ENCODE peak calls at places on chromosomes 7 and 10, in nine cellular contexts. One of them, this sample, is unnamed.

GRCh38 chr7:42197391-42197790 is 39.6 kb downstream of the GLI3 start:
- DNase-seq in MM.1S: no peak
- DNase-seq in psoas muscle: no peak
- DNase-seq in PC-9: no peak
- DNase-seq in uterus: no peak
- DNase-seq in transverse colon: no peak
- DNase-seq in fibroblast of the aortic adventitia: no peak
- DNase-seq in astrocyte of the spinal cord: peak
- DNase-seq in AG04450: no peak
- DNase-seq in this sample: no peak

GRCh38 chr7:106114735-106115383 is 2.7 kb upstream of the SYPL1 start:
- DNase-seq in MM.1S: no peak
- DNase-seq in psoas muscle: no peak
- DNase-seq in PC-9: no peak
- DNase-seq in uterus: no peak
- DNase-seq in transverse colon: peak
- DNase-seq in fibroblast of the aortic adventitia: no peak
- DNase-seq in astrocyte of the spinal cord: no peak
- DNase-seq in AG04450: no peak
- DNase-seq in this sample: no peak

GRCh38 chr10:62109532-62110293 is 158.9 kb downstream of the RTKN2 start:
- DNase-seq in MM.1S: peak
- DNase-seq in psoas muscle: no peak
- DNase-seq in PC-9: no peak
- DNase-seq in uterus: no peak
- DNase-seq in transverse colon: no peak
- DNase-seq in fibroblast of the aortic adventitia: no peak
- DNase-seq in astrocyte of the spinal cord: no peak
- DNase-seq in AG04450: no peak
- DNase-seq in this sample: no peak

GRCh38 chr10:24396396-24396795 is 187.5 kb downstream of the KIAA1217 start:
- DNase-seq in MM.1S: no peak
- DNase-seq in psoas muscle: no peak
- DNase-seq in PC-9: no peak
- DNase-seq in uterus: no peak
- DNase-seq in transverse colon: no peak
- DNase-seq in fibroblast of the aortic adventitia: no peak
- DNase-seq in astrocyte of the spinal cord: no peak
- DNase-seq in AG04450: no peak
- DNase-seq in this sample: no peak

GRCh38 chr10:77715081-77715480 is 77.5 kb upstream of the KCNMA1 start:
- DNase-seq in MM.1S: peak
- DNase-seq in psoas muscle: no peak
- DNase-seq in PC-9: peak
- DNase-seq in uterus: no peak
- DNase-seq in transverse colon: no peak
- DNase-seq in fibroblast of the aortic adventitia: no peak
- DNase-seq in astrocyte of the spinal cord: no peak
- DNase-seq in AG04450: no peak
- DNase-seq in this sample: no peak

GRCh38 chr10:1410032-1410431 is 327.3 kb downstream of the ADARB2 start:
- DNase-seq in MM.1S: no peak
- DNase-seq in psoas muscle: no peak
- DNase-seq in PC-9: no peak
- DNase-seq in uterus: no peak
- DNase-seq in transverse colon: no peak
- DNase-seq in fibroblast of the aortic adventitia: no peak
- DNase-seq in astrocyte of the spinal cord: no peak
- DNase-seq in AG04450: no peak
- DNase-seq in this sample: no peak

GRCh38 chr10:79137826-79138225 is 69.1 kb downstream of the ZMIZ1 start:
- DNase-seq in MM.1S: peak
- DNase-seq in psoas muscle: peak
- DNase-seq in PC-9: no peak
- DNase-seq in uterus: no peak
- DNase-seq in transverse colon: peak
- DNase-seq in fibroblast of the aortic adventitia: no peak
- DNase-seq in astrocyte of the spinal cord: peak
- DNase-seq in AG04450: no peak
- DNase-seq in this sample: no peak

GRCh38 chr10:84541289-84541637 is 212.9 kb downstream of the CCSER2 start:
- DNase-seq in MM.1S: no peak
- DNase-seq in psoas muscle: no peak
- DNase-seq in PC-9: no peak
- DNase-seq in uterus: no peak
- DNase-seq in transverse colon: no peak
- DNase-seq in fibroblast of the aortic adventitia: no peak
- DNase-seq in astrocyte of the spinal cord: no peak
- DNase-seq in AG04450: no peak
- DNase-seq in this sample: no peak

GRCh38 chr10:103276941-103277712 is at the start of gene INA:
- DNase-seq in MM.1S: peak
- DNase-seq in psoas muscle: no peak
- DNase-seq in PC-9: peak
- DNase-seq in uterus: no peak
- DNase-seq in transverse colon: no peak
- DNase-seq in fibroblast of the aortic adventitia: peak
- DNase-seq in astrocyte of the spinal cord: peak
- DNase-seq in AG04450: no peak
- DNase-seq in this sample: no peak

GRCh38 chr10:4939224-4940072 is 23.8 kb upstream of the AKR1C1 start:
- DNase-seq in MM.1S: no peak
- DNase-seq in psoas muscle: no peak
- DNase-seq in PC-9: no peak
- DNase-seq in uterus: no peak
- DNase-seq in transverse colon: no peak
- DNase-seq in fibroblast of the aortic adventitia: peak
- DNase-seq in astrocyte of the spinal cord: no peak
- DNase-seq in AG04450: no peak
- DNase-seq in this sample: no peak

GRCh38 chr7:31633894-31634494 is 53.0 kb upstream of the PPP1R17 start:
- DNase-seq in MM.1S: peak
- DNase-seq in psoas muscle: peak
- DNase-seq in PC-9: peak
- DNase-seq in uterus: peak
- DNase-seq in transverse colon: peak
- DNase-seq in fibroblast of the aortic adventitia: peak
- DNase-seq in astrocyte of the spinal cord: peak
- DNase-seq in AG04450: peak
- DNase-seq in this sample: peak

GRCh38 chr7:65960351-65961074 is 21.5 kb downstream of the GUSB start:
- DNase-seq in MM.1S: no peak
- DNase-seq in psoas muscle: no peak
- DNase-seq in PC-9: no peak
- DNase-seq in uterus: no peak
- DNase-seq in transverse colon: no peak
- DNase-seq in fibroblast of the aortic adventitia: no peak
- DNase-seq in astrocyte of the spinal cord: no peak
- DNase-seq in AG04450: no peak
- DNase-seq in this sample: no peak

GRCh38 chr10:78337646-78338391 is 304.2 kb downstream of the RPS24 start:
- DNase-seq in MM.1S: no peak
- DNase-seq in psoas muscle: no peak
- DNase-seq in PC-9: no peak
- DNase-seq in uterus: peak
- DNase-seq in transverse colon: no peak
- DNase-seq in fibroblast of the aortic adventitia: peak
- DNase-seq in astrocyte of the spinal cord: peak
- DNase-seq in AG04450: no peak
- DNase-seq in this sample: no peak

GRCh38 chr7:112452102-112452888 is 2.0 kb downstream of the IFRD1 start:
- DNase-seq in MM.1S: peak
- DNase-seq in psoas muscle: peak
- DNase-seq in PC-9: peak
- DNase-seq in uterus: peak
- DNase-seq in transverse colon: peak
- DNase-seq in fibroblast of the aortic adventitia: peak
- DNase-seq in astrocyte of the spinal cord: peak
- DNase-seq in AG04450: no peak
- DNase-seq in this sample: no peak

GRCh38 chr7:81626008-81626407 is 143.8 kb downstream of the HGF start:
- DNase-seq in MM.1S: no peak
- DNase-seq in psoas muscle: no peak
- DNase-seq in PC-9: no peak
- DNase-seq in uterus: no peak
- DNase-seq in transverse colon: no peak
- DNase-seq in fibroblast of the aortic adventitia: peak
- DNase-seq in astrocyte of the spinal cord: no peak
- DNase-seq in AG04450: no peak
- DNase-seq in this sample: no peak

GRCh38 chr10:27100800-27101347 is 580 bp upstream of the ANKRD26 start:
- DNase-seq in MM.1S: peak
- DNase-seq in psoas muscle: no peak
- DNase-seq in PC-9: peak
- DNase-seq in uterus: no peak
- DNase-seq in transverse colon: no peak
- DNase-seq in fibroblast of the aortic adventitia: no peak
- DNase-seq in astrocyte of the spinal cord: no peak
- DNase-seq in AG04450: no peak
- DNase-seq in this sample: no peak

GRCh38 chr10:125916977-125917376 is 20.6 kb downstream of the FANK1 start:
- DNase-seq in MM.1S: no peak
- DNase-seq in psoas muscle: no peak
- DNase-seq in PC-9: no peak
- DNase-seq in uterus: no peak
- DNase-seq in transverse colon: no peak
- DNase-seq in fibroblast of the aortic adventitia: no peak
- DNase-seq in astrocyte of the spinal cord: no peak
- DNase-seq in AG04450: no peak
- DNase-seq in this sample: no peak

GRCh38 chr10:79438021-79438698 is 7.3 kb downstream of the ZCCHC24 start:
- DNase-seq in MM.1S: no peak
- DNase-seq in psoas muscle: no peak
- DNase-seq in PC-9: no peak
- DNase-seq in uterus: no peak
- DNase-seq in transverse colon: no peak
- DNase-seq in fibroblast of the aortic adventitia: no peak
- DNase-seq in astrocyte of the spinal cord: no peak
- DNase-seq in AG04450: no peak
- DNase-seq in this sample: no peak

GRCh38 chr7:78019457-78020130 is 221.0 kb downstream of the PHTF2 start:
- DNase-seq in MM.1S: no peak
- DNase-seq in psoas muscle: peak
- DNase-seq in PC-9: peak
- DNase-seq in uterus: peak
- DNase-seq in transverse colon: peak
- DNase-seq in fibroblast of the aortic adventitia: peak
- DNase-seq in astrocyte of the spinal cord: peak
- DNase-seq in AG04450: peak
- DNase-seq in this sample: peak
- TF ChIP-seq CTCF in MM.1S: no peak
- TF ChIP-seq CTCF in psoas muscle: peak
- TF ChIP-seq CTCF in PC-9: no peak
- TF ChIP-seq CTCF in uterus: no peak
- TF ChIP-seq CTCF in transverse colon: peak
- TF ChIP-seq CTCF in fibroblast of the aortic adventitia: no peak
- TF ChIP-seq CTCF in astrocyte of the spinal cord: peak
- TF ChIP-seq CTCF in AG04450: peak
- TF ChIP-seq CTCF in this sample: peak

DNA sequence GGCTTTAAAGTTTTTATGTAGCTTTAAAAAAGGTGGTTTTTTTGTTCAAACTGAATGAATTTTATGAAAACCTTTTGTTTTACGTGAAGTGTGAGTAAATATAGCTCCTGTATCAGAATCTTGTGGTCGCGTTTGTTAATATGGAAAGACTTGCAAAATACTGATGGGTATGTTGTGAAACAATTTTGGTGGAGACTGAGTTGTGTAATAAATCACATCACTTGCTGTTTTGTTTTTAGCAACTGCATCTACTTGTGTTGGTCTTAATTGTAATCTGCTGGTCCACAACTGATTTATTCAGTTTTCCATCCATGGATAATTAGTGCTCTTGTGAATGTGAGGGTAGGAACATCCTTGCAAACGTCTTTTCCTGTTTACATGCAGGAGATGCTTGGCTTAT is 10.5 kb downstream of the PLXDC2 start:
- DNase-seq in MM.1S: no peak
- DNase-seq in psoas muscle: no peak
- DNase-seq in PC-9: no peak
- DNase-seq in uterus: no peak
- DNase-seq in transverse colon: no peak
- DNase-seq in fibroblast of the aortic adventitia: peak
- DNase-seq in astrocyte of the spinal cord: no peak
- DNase-seq in AG04450: no peak
- DNase-seq in this sample: no peak
- H3K4me3 ChIP-seq in MM.1S: no peak
- H3K4me3 ChIP-seq in psoas muscle: no peak
- H3K4me3 ChIP-seq in PC-9: no peak
- H3K4me3 ChIP-seq in uterus: no peak
- H3K4me3 ChIP-seq in transverse colon: no peak
- H3K4me3 ChIP-seq in fibroblast of the aortic adventitia: no peak
- H3K4me3 ChIP-seq in astrocyte of the spinal cord: no peak
- H3K4me3 ChIP-seq in AG04450: no peak
- H3K4me3 ChIP-seq in this sample: no peak

GRCh38 chr10:70052462-70053211 is at the start of gene MACROH2A2:
- DNase-seq in MM.1S: no peak
- DNase-seq in psoas muscle: peak
- DNase-seq in PC-9: no peak
- DNase-seq in uterus: peak
- DNase-seq in transverse colon: peak
- DNase-seq in fibroblast of the aortic adventitia: peak
- DNase-seq in astrocyte of the spinal cord: peak
- DNase-seq in AG04450: no peak
- DNase-seq in this sample: no peak
- TF ChIP-seq CTCF in MM.1S: no peak
- TF ChIP-seq CTCF in psoas muscle: peak
- TF ChIP-seq CTCF in PC-9: no peak
- TF ChIP-seq CTCF in uterus: no peak
- TF ChIP-seq CTCF in transverse colon: no peak
- TF ChIP-seq CTCF in fibroblast of the aortic adventitia: peak
- TF ChIP-seq CTCF in astrocyte of the spinal cord: peak
- TF ChIP-seq CTCF in AG04450: peak
- TF ChIP-seq CTCF in this sample: peak

GRCh38 chr7:77353911-77354310 is 62.2 kb downstream of the GSAP start:
- DNase-seq in MM.1S: no peak
- DNase-seq in psoas muscle: no peak
- DNase-seq in PC-9: no peak
- DNase-seq in uterus: no peak
- DNase-seq in transverse colon: no peak
- DNase-seq in fibroblast of the aortic adventitia: no peak
- DNase-seq in astrocyte of the spinal cord: no peak
- DNase-seq in AG04450: no peak
- DNase-seq in this sample: no peak

GRCh38 chr7:77352688-77353406 is 63.3 kb downstream of the GSAP start:
- DNase-seq in MM.1S: no peak
- DNase-seq in psoas muscle: no peak
- DNase-seq in PC-9: no peak
- DNase-seq in uterus: no peak
- DNase-seq in transverse colon: no peak
- DNase-seq in fibroblast of the aortic adventitia: no peak
- DNase-seq in astrocyte of the spinal cord: no peak
- DNase-seq in AG04450: no peak
- DNase-seq in this sample: no peak

GRCh38 chr7:77353407-77353721 is 62.8 kb downstream of the GSAP start:
- DNase-seq in MM.1S: no peak
- DNase-seq in psoas muscle: no peak
- DNase-seq in PC-9: no peak
- DNase-seq in uterus: no peak
- DNase-seq in transverse colon: no peak
- DNase-seq in fibroblast of the aortic adventitia: no peak
- DNase-seq in astrocyte of the spinal cord: no peak
- DNase-seq in AG04450: no peak
- DNase-seq in this sample: no peak

GRCh38 chr7:77349141-77349540 is 67.0 kb downstream of the GSAP start:
- DNase-seq in MM.1S: no peak
- DNase-seq in psoas muscle: no peak
- DNase-seq in PC-9: no peak
- DNase-seq in uterus: no peak
- DNase-seq in transverse colon: no peak
- DNase-seq in fibroblast of the aortic adventitia: peak
- DNase-seq in astrocyte of the spinal cord: peak
- DNase-seq in AG04450: no peak
- DNase-seq in this sample: no peak

GRCh38 chr7:77351539-77352004 is 64.6 kb downstream of the GSAP start:
- DNase-seq in MM.1S: no peak
- DNase-seq in psoas muscle: no peak
- DNase-seq in PC-9: no peak
- DNase-seq in uterus: no peak
- DNase-seq in transverse colon: peak
- DNase-seq in fibroblast of the aortic adventitia: no peak
- DNase-seq in astrocyte of the spinal cord: no peak
- DNase-seq in AG04450: no peak
- DNase-seq in this sample: no peak
- H3K4me3 ChIP-seq in MM.1S: no peak
- H3K4me3 ChIP-seq in psoas muscle: no peak
- H3K4me3 ChIP-seq in PC-9: no peak
- H3K4me3 ChIP-seq in uterus: no peak
- H3K4me3 ChIP-seq in transverse colon: no peak
- H3K4me3 ChIP-seq in fibroblast of the aortic adventitia: no peak
- H3K4me3 ChIP-seq in astrocyte of the spinal cord: no peak
- H3K4me3 ChIP-seq in AG04450: no peak
- H3K4me3 ChIP-seq in this sample: no peak